ENCODE peak calls at places on chromosome 14, in nine cellular contexts. One of them, this sample, is unnamed.

GRCh38 chr14:31026076-31026394 is at the start of gene STRN3:
- DNase-seq in kidney epithelial cell: no peak
- DNase-seq in lower lobe of right lung: no peak
- DNase-seq in ascending aorta: no peak
- DNase-seq in BE2C: no peak
- DNase-seq in MM.1S: no peak
- DNase-seq in astrocyte: no peak
- DNase-seq in astrocyte of the spinal cord: no peak
- DNase-seq in ovary: no peak
- DNase-seq in this sample: no peak

GRCh38 chr14:100405752-100406455 is 82.8 kb downstream of the SLC25A47 start:
- DNase-seq in ascending aorta: no peak
- DNase-seq in ovary: no peak
- DNase-seq in MM.1S: no peak
- DNase-seq in astrocyte of the spinal cord: no peak
- DNase-seq in astrocyte: no peak
- DNase-seq in lower lobe of right lung: no peak
- DNase-seq in kidney epithelial cell: no peak
- DNase-seq in BE2C: no peak
- DNase-seq in this sample: no peak

GRCh38 chr14:21136024-21136423 is 19.8 kb downstream of the OR5AU1 start:
- DNase-seq in MM.1S: peak
- DNase-seq in BE2C: no peak
- DNase-seq in kidney epithelial cell: no peak
- DNase-seq in astrocyte of the spinal cord: peak
- DNase-seq in lower lobe of right lung: no peak
- DNase-seq in astrocyte: peak
- DNase-seq in ovary: no peak
- DNase-seq in ascending aorta: no peak
- DNase-seq in this sample: peak

GRCh38 chr14:25464078-25464477 is 414.1 kb upstream of the STXBP6 start:
- DNase-seq in astrocyte of the spinal cord: no peak
- DNase-seq in lower lobe of right lung: no peak
- DNase-seq in ovary: no peak
- DNase-seq in kidney epithelial cell: no peak
- DNase-seq in astrocyte: no peak
- DNase-seq in BE2C: no peak
- DNase-seq in MM.1S: no peak
- DNase-seq in ascending aorta: no peak
- DNase-seq in this sample: no peak

GRCh38 chr14:56119221-56119967 is 1.2 kb downstream of the PELI2 start:
- DNase-seq in lower lobe of right lung: peak
- DNase-seq in MM.1S: no peak
- DNase-seq in kidney epithelial cell: no peak
- DNase-seq in BE2C: peak
- DNase-seq in astrocyte of the spinal cord: peak
- DNase-seq in ovary: peak
- DNase-seq in ascending aorta: no peak
- DNase-seq in astrocyte: no peak
- DNase-seq in this sample: peak

GRCh38 chr14:71824816-71825215 is 107.4 kb upstream of the RGS6 start:
- DNase-seq in MM.1S: no peak
- DNase-seq in BE2C: no peak
- DNase-seq in kidney epithelial cell: no peak
- DNase-seq in ovary: no peak
- DNase-seq in astrocyte of the spinal cord: no peak
- DNase-seq in astrocyte: no peak
- DNase-seq in lower lobe of right lung: no peak
- DNase-seq in ascending aorta: no peak
- DNase-seq in this sample: peak

GRCh38 chr14:48792376-48793024 is 793.7 kb downstream of the RPS29 start:
- DNase-seq in ascending aorta: no peak
- DNase-seq in MM.1S: peak
- DNase-seq in astrocyte of the spinal cord: no peak
- DNase-seq in kidney epithelial cell: peak
- DNase-seq in astrocyte: no peak
- DNase-seq in lower lobe of right lung: no peak
- DNase-seq in BE2C: no peak
- DNase-seq in ovary: no peak
- DNase-seq in this sample: no peak

GRCh38 chr14:54343276-54344121 is 53.3 kb upstream of the CDKN3 start:
- DNase-seq in astrocyte of the spinal cord: peak
- DNase-seq in kidney epithelial cell: no peak
- DNase-seq in astrocyte: peak
- DNase-seq in lower lobe of right lung: no peak
- DNase-seq in ovary: no peak
- DNase-seq in MM.1S: no peak
- DNase-seq in BE2C: no peak
- DNase-seq in ascending aorta: no peak
- DNase-seq in this sample: no peak

GRCh38 chr14:33800735-33801163 is 150.1 kb downstream of the EGLN3 start:
- DNase-seq in MM.1S: no peak
- DNase-seq in kidney epithelial cell: no peak
- DNase-seq in ascending aorta: no peak
- DNase-seq in BE2C: no peak
- DNase-seq in astrocyte of the spinal cord: no peak
- DNase-seq in astrocyte: no peak
- DNase-seq in lower lobe of right lung: peak
- DNase-seq in ovary: no peak
- DNase-seq in this sample: no peak

GRCh38 chr14:50719911-50720759 is 52.0 kb upstream of the SAV1 start:
- DNase-seq in BE2C: no peak
- DNase-seq in kidney epithelial cell: no peak
- DNase-seq in ovary: no peak
- DNase-seq in astrocyte of the spinal cord: no peak
- DNase-seq in astrocyte: peak
- DNase-seq in ascending aorta: no peak
- DNase-seq in MM.1S: no peak
- DNase-seq in lower lobe of right lung: no peak
- DNase-seq in this sample: no peak

GRCh38 chr14:64187331-64187730 is 106.8 kb downstream of the ESR2 start:
- DNase-seq in ovary: no peak
- DNase-seq in lower lobe of right lung: no peak
- DNase-seq in MM.1S: no peak
- DNase-seq in astrocyte of the spinal cord: no peak
- DNase-seq in BE2C: no peak
- DNase-seq in astrocyte: no peak
- DNase-seq in ascending aorta: no peak
- DNase-seq in kidney epithelial cell: no peak
- DNase-seq in this sample: no peak

GRCh38 chr14:50944647-50945413 is 547 bp upstream of the PYGL start:
- DNase-seq in MM.1S: no peak
- DNase-seq in ovary: no peak
- DNase-seq in lower lobe of right lung: peak
- DNase-seq in ascending aorta: no peak
- DNase-seq in astrocyte: peak
- DNase-seq in BE2C: peak
- DNase-seq in astrocyte of the spinal cord: peak
- DNase-seq in kidney epithelial cell: no peak
- DNase-seq in this sample: no peak

GRCh38 chr14:28294834-28295440 is 471.6 kb upstream of the FOXG1 start:
- DNase-seq in BE2C: no peak
- DNase-seq in ascending aorta: no peak
- DNase-seq in astrocyte of the spinal cord: peak
- DNase-seq in MM.1S: peak
- DNase-seq in kidney epithelial cell: no peak
- DNase-seq in astrocyte: peak
- DNase-seq in lower lobe of right lung: no peak
- DNase-seq in ovary: no peak
- DNase-seq in this sample: no peak

GRCh38 chr14:98754343-98755025 is 517.5 kb downstream of the BCL11B start:
- DNase-seq in kidney epithelial cell: no peak
- DNase-seq in MM.1S: no peak
- DNase-seq in lower lobe of right lung: no peak
- DNase-seq in astrocyte of the spinal cord: peak
- DNase-seq in ascending aorta: no peak
- DNase-seq in BE2C: no peak
- DNase-seq in ovary: no peak
- DNase-seq in astrocyte: peak
- DNase-seq in this sample: no peak
- H3K4me3 ChIP-seq in kidney epithelial cell: no peak
- H3K4me3 ChIP-seq in MM.1S: no peak
- H3K4me3 ChIP-seq in lower lobe of right lung: no peak
- H3K4me3 ChIP-seq in astrocyte of the spinal cord: no peak
- H3K4me3 ChIP-seq in ascending aorta: no peak
- H3K4me3 ChIP-seq in BE2C: no peak
- H3K4me3 ChIP-seq in ovary: no peak
- H3K4me3 ChIP-seq in astrocyte: no peak
- H3K4me3 ChIP-seq in this sample: no peak

GRCh38 chr14:52706286-52706685 is 714 bp upstream of the PSMC6 start:
- DNase-seq in ascending aorta: no peak
- DNase-seq in kidney epithelial cell: no peak
- DNase-seq in astrocyte: no peak
- DNase-seq in ovary: no peak
- DNase-seq in BE2C: no peak
- DNase-seq in astrocyte of the spinal cord: no peak
- DNase-seq in lower lobe of right lung: no peak
- DNase-seq in MM.1S: no peak
- DNase-seq in this sample: peak
- TF ChIP-seq CTCF in ascending aorta: no peak
- TF ChIP-seq CTCF in kidney epithelial cell: no peak
- TF ChIP-seq CTCF in astrocyte: no peak
- TF ChIP-seq CTCF in ovary: no peak
- TF ChIP-seq CTCF in BE2C: no peak
- TF ChIP-seq CTCF in astrocyte of the spinal cord: no peak
- TF ChIP-seq CTCF in lower lobe of right lung: no peak
- TF ChIP-seq CTCF in MM.1S: no peak
- TF ChIP-seq CTCF in this sample: no peak

DNA sequence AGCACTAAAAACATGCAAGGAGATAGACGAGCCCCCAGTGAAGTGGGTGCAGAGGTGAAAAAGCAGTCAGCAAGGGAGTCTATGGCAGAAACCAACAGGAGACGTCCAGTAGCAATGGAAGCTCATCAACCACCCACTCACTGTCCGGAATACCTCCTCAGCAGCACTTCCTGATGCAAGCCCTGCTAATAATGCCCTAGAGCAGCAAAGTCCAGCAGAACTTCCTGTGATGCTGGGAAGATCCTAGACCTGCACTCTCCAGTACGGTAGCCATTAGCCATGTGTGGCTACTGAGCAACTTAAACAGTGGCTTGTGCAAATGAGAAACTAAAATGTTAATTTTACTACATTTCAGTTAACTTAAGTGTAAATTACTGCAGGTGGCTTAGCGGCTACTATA is 11.0 kb downstream of the SERPINA9 start:
- DNase-seq in MM.1S: no peak
- DNase-seq in astrocyte: no peak
- DNase-seq in kidney epithelial cell: no peak
- DNase-seq in ascending aorta: no peak
- DNase-seq in astrocyte of the spinal cord: no peak
- DNase-seq in ovary: no peak
- DNase-seq in BE2C: no peak
- DNase-seq in lower lobe of right lung: no peak
- DNase-seq in this sample: no peak
- H3K4me3 ChIP-seq in MM.1S: no peak
- H3K4me3 ChIP-seq in astrocyte: no peak
- H3K4me3 ChIP-seq in kidney epithelial cell: no peak
- H3K4me3 ChIP-seq in ascending aorta: no peak
- H3K4me3 ChIP-seq in astrocyte of the spinal cord: no peak
- H3K4me3 ChIP-seq in ovary: no peak
- H3K4me3 ChIP-seq in BE2C: no peak
- H3K4me3 ChIP-seq in lower lobe of right lung: no peak
- H3K4me3 ChIP-seq in this sample: no peak

GRCh38 chr14:68786491-68787234 is 6.2 kb downstream of the ZFP36L1 start:
- DNase-seq in astrocyte: peak
- DNase-seq in MM.1S: no peak
- DNase-seq in ascending aorta: no peak
- DNase-seq in kidney epithelial cell: no peak
- DNase-seq in ovary: peak
- DNase-seq in lower lobe of right lung: no peak
- DNase-seq in astrocyte of the spinal cord: peak
- DNase-seq in BE2C: no peak
- DNase-seq in this sample: peak

GRCh38 chr14:68789798-68790655 is 2.8 kb downstream of the ZFP36L1 start:
- DNase-seq in ovary: peak
- DNase-seq in BE2C: no peak
- DNase-seq in MM.1S: no peak
- DNase-seq in astrocyte: no peak
- DNase-seq in ascending aorta: no peak
- DNase-seq in kidney epithelial cell: no peak
- DNase-seq in lower lobe of right lung: no peak
- DNase-seq in astrocyte of the spinal cord: peak
- DNase-seq in this sample: no peak

GRCh38 chr14:68787235-68787727 is 5.6 kb downstream of the ZFP36L1 start:
- DNase-seq in BE2C: no peak
- DNase-seq in ascending aorta: no peak
- DNase-seq in kidney epithelial cell: no peak
- DNase-seq in astrocyte of the spinal cord: peak
- DNase-seq in ovary: peak
- DNase-seq in MM.1S: no peak
- DNase-seq in lower lobe of right lung: no peak
- DNase-seq in astrocyte: peak
- DNase-seq in this sample: peak

GRCh38 chr14:68789002-68789797 is 3.7 kb downstream of the ZFP36L1 start:
- DNase-seq in lower lobe of right lung: peak
- DNase-seq in ovary: peak
- DNase-seq in kidney epithelial cell: no peak
- DNase-seq in astrocyte: peak
- DNase-seq in ascending aorta: no peak
- DNase-seq in MM.1S: no peak
- DNase-seq in astrocyte of the spinal cord: peak
- DNase-seq in BE2C: peak
- DNase-seq in this sample: peak

DNA sequence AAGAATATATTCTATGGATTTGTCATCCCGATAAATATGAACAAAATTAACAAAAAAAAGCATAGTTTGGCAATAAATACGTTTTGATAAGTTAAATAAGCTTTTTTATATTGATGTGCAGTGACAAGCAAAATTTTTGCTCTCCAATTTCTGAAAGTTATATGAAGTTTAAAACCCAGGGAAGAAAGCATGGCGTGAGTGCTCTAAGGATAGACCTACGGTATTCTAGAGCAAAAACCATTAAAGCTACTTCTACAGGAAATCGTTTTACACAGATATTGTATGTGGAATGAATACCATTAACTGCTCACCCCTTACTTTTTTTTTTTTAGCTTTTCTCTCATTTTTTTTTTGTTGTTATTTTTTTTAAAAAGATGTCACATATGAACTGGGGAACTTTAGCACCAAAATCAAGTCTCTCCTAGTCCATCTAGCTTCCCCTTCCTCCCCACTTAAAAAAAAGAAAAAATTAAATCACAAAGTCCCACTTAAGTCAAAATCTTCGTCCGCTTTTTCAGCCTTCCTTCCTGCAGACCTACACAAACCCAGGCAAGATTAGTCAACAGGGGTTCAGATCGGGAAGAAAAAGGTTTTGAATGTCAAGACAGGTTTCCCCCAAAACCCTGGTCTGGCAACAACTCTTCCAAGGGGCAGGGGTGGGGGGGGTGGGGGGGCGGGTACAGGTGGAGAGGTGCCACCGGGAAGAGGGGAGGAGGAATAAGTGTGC is 4.4 kb downstream of the ZFP36L1 start:
- DNase-seq in kidney epithelial cell: no peak
- DNase-seq in astrocyte of the spinal cord: peak
- DNase-seq in ascending aorta: no peak
- DNase-seq in ovary: no peak
- DNase-seq in lower lobe of right lung: no peak
- DNase-seq in BE2C: no peak
- DNase-seq in astrocyte: no peak
- DNase-seq in MM.1S: no peak
- DNase-seq in this sample: no peak
- TF ChIP-seq CTCF in kidney epithelial cell: no peak
- TF ChIP-seq CTCF in astrocyte of the spinal cord: no peak
- TF ChIP-seq CTCF in ascending aorta: no peak
- TF ChIP-seq CTCF in ovary: no peak
- TF ChIP-seq CTCF in lower lobe of right lung: no peak
- TF ChIP-seq CTCF in BE2C: no peak
- TF ChIP-seq CTCF in astrocyte: no peak
- TF ChIP-seq CTCF in MM.1S: no peak
- TF ChIP-seq CTCF in this sample: no peak

GRCh38 chr14:74942608-74943007 is 12.8 kb downstream of the PGF start:
- DNase-seq in ovary: no peak
- DNase-seq in kidney epithelial cell: no peak
- DNase-seq in astrocyte: no peak
- DNase-seq in BE2C: no peak
- DNase-seq in ascending aorta: no peak
- DNase-seq in astrocyte of the spinal cord: no peak
- DNase-seq in MM.1S: no peak
- DNase-seq in lower lobe of right lung: no peak
- DNase-seq in this sample: peak
- H3K4me3 ChIP-seq in ovary: no peak
- H3K4me3 ChIP-seq in kidney epithelial cell: no peak
- H3K4me3 ChIP-seq in astrocyte: no peak
- H3K4me3 ChIP-seq in BE2C: no peak
- H3K4me3 ChIP-seq in ascending aorta: no peak
- H3K4me3 ChIP-seq in astrocyte of the spinal cord: no peak
- H3K4me3 ChIP-seq in MM.1S: no peak
- H3K4me3 ChIP-seq in lower lobe of right lung: peak
- H3K4me3 ChIP-seq in this sample: peak

This sample was measured in GM12865.